ENCODE peak calls at places on chromosomes 2 and 18, in four cellular contexts. Q is OCI-LY7, V is HCT116, I is hepatocyte. Z is an unnamed sample.
A peak's percentile ranks its signal among the peaks of the same experiment; 100 is the strongest.

GRCh38 chr2:45241061-45241561 is 231.9 kb upstream of the SIX2 start:
- DNase-seq in Q (no peak), I (no peak), V (no peak), Z (no peak)

GRCh38 chr2:224570328-224570993 is 14.7 kb downstream of the CUL3 start:
- DNase-seq in V (no peak), I (no peak), Q (no peak), Z (no peak)

GRCh38 chr2:106107509-106108131 is 86.5 kb downstream of the UXS1 start:
- DNase-seq in V (no peak), Q (no peak), I (no peak), Z (no peak)

GRCh38 chr18:69736731-69737130 is 210.9 kb downstream of the CD226 start:
- DNase-seq in I (no peak), Q (no peak), V (no peak), Z (no peak)

GRCh38 chr2:100260712-100261620 is 61.3 kb downstream of the LONRF2 start:
- DNase-seq in V (peak; percentile 36), Q (peak; percentile 81), I (peak; percentile 84), Z (peak; percentile 86)

GRCh38 chr2:237438082-237438925 is 24.3 kb upstream of the COL6A3 start:
- DNase-seq in Q (no peak), I (peak; percentile 74), V (no peak), Z (peak; percentile 83)

GRCh38 chr18:3508576-3509559 is 58.9 kb downstream of the TGIF1 start:
- DNase-seq in Q (no peak), I (no peak), V (no peak), Z (peak; percentile 56)

GRCh38 chr2:212939777-212940531 is 211.5 kb downstream of the IKZF2 start:
- DNase-seq in Q (no peak), V (no peak), I (peak; percentile 78), Z (peak; percentile 46)

GRCh38 chr18:4016391-4017049 is 438.6 kb downstream of the DLGAP1 start:
- DNase-seq in I (no peak), V (no peak), Q (no peak), Z (peak; percentile 28)

GRCh38 chr2:168552450-168552856 is 96.4 kb downstream of the CERS6 start:
- DNase-seq in V (no peak), Q (peak; percentile 77), I (no peak), Z (peak; percentile 97)

GRCh38 chr2:70002241-70002896 is 40.9 kb upstream of the ASPRV1 start:
- DNase-seq in V (no peak), I (no peak), Q (peak; percentile 6), Z (no peak)

GRCh38 chr18:8982416-8983183 is 119.9 kb upstream of the NDUFV2 start:
- DNase-seq in V (peak; percentile 63), I (peak; percentile 75), Q (peak; percentile 91), Z (peak; percentile 71)

DNA sequence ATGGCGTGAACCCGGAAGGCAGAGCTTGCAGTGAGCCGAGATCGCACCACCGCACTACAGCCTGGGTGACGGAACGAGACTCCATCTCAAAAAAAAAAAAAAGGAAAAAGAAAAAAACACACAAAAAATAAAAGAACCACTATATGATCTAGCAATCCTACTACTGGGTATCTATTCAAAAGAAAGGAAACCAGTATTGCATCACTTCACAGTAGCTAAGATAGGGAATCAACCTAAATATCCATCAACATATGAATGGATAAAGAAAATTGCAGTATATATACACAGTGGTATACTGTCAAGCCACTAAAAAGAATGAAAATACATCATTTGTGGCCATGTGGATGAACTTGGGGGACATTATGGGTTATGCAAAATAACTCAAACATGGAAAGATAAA is 37.9 kb downstream of the METTL21A start:
- DNase-seq in V (no peak), I (no peak), Q (no peak), Z (no peak)
- H3K4me2 ChIP-seq in V (no peak overlapping the region), I (no peak overlapping the region), Q (no peak overlapping the region), Z (no peak overlapping the region)

DNA sequence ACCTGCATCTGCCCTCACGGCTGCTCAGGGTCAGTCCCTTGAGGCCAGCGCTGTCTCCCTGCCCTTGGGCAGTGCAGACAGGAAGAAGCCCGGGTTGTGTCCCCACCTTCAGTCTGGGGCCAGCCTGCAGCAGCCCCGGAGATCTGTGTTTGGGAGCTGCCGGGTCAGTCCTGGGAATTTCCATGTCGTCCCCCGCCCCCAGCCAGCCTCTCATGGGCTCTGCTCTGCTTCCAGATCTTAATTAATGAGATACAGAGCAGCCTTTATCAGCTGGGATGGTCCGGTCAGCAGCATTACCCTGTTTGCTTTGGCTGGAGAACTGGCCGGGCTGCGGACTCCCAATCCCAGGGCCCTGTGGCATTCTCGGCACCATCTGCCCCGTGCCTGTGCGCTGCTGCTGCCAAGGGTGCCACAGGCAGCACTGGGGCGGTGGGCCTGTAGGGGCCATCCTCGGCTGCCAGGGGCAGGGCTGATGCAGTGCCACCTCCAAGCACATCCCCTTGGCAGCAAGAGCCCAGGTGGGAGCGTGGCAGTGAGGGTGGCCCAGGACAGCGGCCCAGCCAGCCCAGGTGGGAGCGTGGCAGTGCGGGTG is 2.4 kb downstream of the BOK start:
- DNase-seq in I (no peak), Q (no peak), V (no peak), Z (no peak)
- TF ChIP-seq EZH2phosphoT487 in I (no peak), Q (no peak), V (no peak), Z (no peak)

GRCh38 chr2:238974061-238974460 is 126.2 kb downstream of the TWIST2 start:
- DNase-seq in I (no peak), Q (no peak), V (no peak), Z (no peak)

GRCh38 chr2:238971318-238972145 is 123.6 kb downstream of the TWIST2 start:
- DNase-seq in Q (no peak), V (no peak), I (no peak), Z (no peak)

GRCh38 chr2:238972146-238972445 is 124.2 kb downstream of the TWIST2 start:
- DNase-seq in Q (no peak), V (no peak), I (no peak), Z (no peak)

GRCh38 chr2:238974510-238975166 is 126.8 kb downstream of the TWIST2 start:
- DNase-seq in V (peak; percentile 22), I (no peak), Q (no peak), Z (peak; percentile 49)

GRCh38 chr2:238973038-238973772 is 125.3 kb downstream of the TWIST2 start:
- DNase-seq in I (no peak), Q (no peak), V (no peak), Z (no peak)
- H3K4me2 ChIP-seq in I (no peak overlapping the region), Q (no peak overlapping the region), V (no peak overlapping the region), Z (no peak overlapping the region)

GRCh38 chr2:190534310-190535118 is at the start of gene NEMP2:
- DNase-seq in V (no peak), I (peak; percentile 87), Q (peak; percentile 87), Z (peak; percentile 90)

GRCh38 chr2:190537765-190538164 is 3.2 kb upstream of the NEMP2 start:
- DNase-seq in V (no peak), I (no peak), Q (no peak), Z (no peak)

GRCh38 chr2:190535119-190535439 is 557 bp upstream of the NEMP2 start:
- DNase-seq in V (no peak), I (no peak), Q (no peak), Z (no peak)

GRCh38 chr2:190533968-190534309 is 583 bp downstream of the NEMP2 start:
- DNase-seq in V (no peak), I (peak; percentile 43), Q (peak; percentile 71), Z (no peak)

DNA sequence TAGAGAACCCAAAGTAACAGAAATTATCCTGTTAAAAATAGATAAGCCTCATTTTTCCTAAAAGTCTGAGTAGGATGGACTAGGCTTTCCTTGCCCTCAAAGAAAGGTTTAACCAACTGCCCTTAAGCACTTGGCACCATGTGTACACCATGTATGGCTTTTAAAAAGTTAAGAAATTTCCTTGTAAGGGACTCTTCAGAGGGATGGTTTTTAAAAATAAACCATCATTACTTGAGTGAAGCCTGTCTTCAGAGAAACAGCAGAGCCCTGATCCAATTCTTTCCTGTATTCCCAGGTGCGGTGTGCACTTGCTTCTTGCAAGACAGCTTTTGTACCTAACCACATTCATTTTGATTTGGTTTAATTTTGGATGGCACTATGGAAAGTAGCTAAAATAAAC is 1.1 kb upstream of the NEMP2 start:
- DNase-seq in V (no peak), Q (peak; percentile 6), I (no peak), Z (no peak)
- TF ChIP-seq EZH2phosphoT487 in V (no peak), Q (no peak), I (no peak), Z (no peak)

DNA sequence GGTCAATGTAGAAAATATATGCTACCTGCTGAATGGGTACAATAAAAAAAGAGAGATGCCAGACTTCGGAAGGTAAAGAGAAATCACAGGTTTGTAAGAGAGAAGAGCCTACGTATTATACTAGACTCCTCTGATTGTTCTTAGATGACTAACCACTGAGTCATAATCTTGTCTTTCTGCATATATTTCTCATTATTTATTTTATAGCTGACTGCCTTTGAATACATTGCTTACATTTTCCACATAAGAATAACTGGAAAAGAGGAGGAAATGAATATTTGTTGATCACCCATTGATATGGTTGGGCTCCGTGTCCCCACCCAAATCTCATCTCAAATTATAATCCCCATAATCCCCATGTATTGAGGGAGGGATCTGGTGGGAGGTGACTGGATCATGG is 90.3 kb upstream of the RAB27B start:
- DNase-seq in V (no peak), Q (no peak), I (no peak), Z (no peak)
- H3K4me2 ChIP-seq in V (peak overlapping the region; percentile 45), Q (no peak overlapping the region), I (no peak overlapping the region), Z (no peak overlapping the region)

GRCh38 chr2:32858713-32859112 is 88.0 kb upstream of the LTBP1 start:
- DNase-seq in Q (no peak), I (no peak), V (no peak), Z (no peak)
- TF ChIP-seq EZH2phosphoT487 in Q (no peak), I (no peak), V (no peak), Z (no peak)